ENCODE peak calls at places on chromosomes 6 and 20, in five cellular contexts. I is cardiac muscle cell; N is activated naive CD4-positive, alpha-beta T cell treated with anti-CD3 and anti-CD28 coated beads, Interleukin-2, amount 50 U/mL, for 72 hours; Q is stimulated activated CD4-positive, alpha-beta T cell treated with anti-CD3 and anti-CD28 coated beads, Interleukin-15, amount 100 ng/mL, for 1 hour; C is astrocyte of the spinal cord. X is an unnamed sample.

GRCh38 chr6:29633532-29633901 is 534 bp upstream of the GABBR1 start:
- DNase-seq in N (no peak), C (no peak), Q (no peak), I (no peak), X (no peak)

GRCh38 chr6:158564243-158565121 is 4.6 kb downstream of the TMEM181 start:
- DNase-seq in C (no peak), N (no peak), Q (no peak), I (no peak), X (no peak)

GRCh38 chr6:136173519-136174507 is 76.3 kb downstream of the MTFR2 start:
- DNase-seq in Q (no peak), I (no peak), C (no peak), N (no peak), X (peak)

GRCh38 chr6:32637219-32637880 is at the start of gene HLA-DQA1:
- DNase-seq in I (no peak), Q (no peak), N (no peak), C (no peak), X (no peak)

GRCh38 chr6:31075528-31075927 is 36.8 kb downstream of the C6orf15 start:
- DNase-seq in C (peak), Q (no peak), N (no peak), I (no peak), X (peak)

GRCh38 chr6:32764050-32764449 is 718 bp upstream of the HLA-DQB2 start:
- DNase-seq in I (no peak), N (no peak), C (no peak), Q (no peak), X (no peak)

GRCh38 chr6:124053315-124053714 is 249.7 kb downstream of the NKAIN2 start:
- DNase-seq in C (no peak), I (no peak), N (no peak), Q (no peak), X (no peak)

GRCh38 chr6:131059486-131059885 is 3.6 kb downstream of the EPB41L2 start:
- DNase-seq in I (no peak), Q (no peak), N (no peak), C (peak), X (peak)

GRCh38 chr6:129498950-129499870 is 210.8 kb downstream of the ARHGAP18 start:
- DNase-seq in C (peak), Q (no peak), I (peak), N (peak), X (peak)

GRCh38 chr6:136084403-136084802 is 165.7 kb downstream of the MTFR2 start:
- DNase-seq in Q (no peak), N (no peak), I (no peak), C (no peak), X (no peak)

GRCh38 chr6:144294016-144294415 is 8.9 kb downstream of the UTRN start:
- DNase-seq in C (peak), I (no peak), Q (no peak), N (no peak), X (peak)

GRCh38 chr20:40683221-40683893 is 5.7 kb downstream of the MAFB start:
- DNase-seq in N (no peak), C (peak), I (peak), Q (no peak), X (peak)

GRCh38 chr6:43744931-43745727 is 24.9 kb upstream of the VEGFA start:
- DNase-seq in I (no peak), C (no peak), N (no peak), Q (no peak), X (no peak)

GRCh38 chr20:40583195-40583594 is 105.8 kb downstream of the MAFB start:
- DNase-seq in C (no peak), I (no peak), Q (no peak), N (no peak), X (no peak)

GRCh38 chr20:35699914-35700624 is 864 bp downstream of the ROMO1 start:
- DNase-seq in Q (no peak), N (no peak), C (no peak), I (no peak), X (no peak)

GRCh38 chr6:16533210-16533609 is 228.1 kb downstream of the ATXN1 start:
- DNase-seq in Q (no peak), I (no peak), N (no peak), C (no peak), X (no peak)

GRCh38 chr6:31462964-31463940 is 34.7 kb upstream of the MICB start:
- DNase-seq in I (peak), C (peak), N (peak), Q (peak), X (peak)

GRCh38 chr6:52233975-52234823 is 10.1 kb downstream of the IL17F start:
- DNase-seq in N (peak), I (peak), Q (no peak), C (peak), X (peak)

GRCh38 chr20:31673943-31674463 is 36.3 kb downstream of the COX4I2 start:
- DNase-seq in Q (no peak), C (no peak), N (no peak), I (no peak), X (no peak)

GRCh38 chr6:225121-225721 is 67.1 kb upstream of the DUSP22 start:
- DNase-seq in N (peak), Q (peak), I (no peak), C (no peak), X (no peak)

GRCh38 chr6:47454713-47455396 is 22.7 kb upstream of the CD2AP start:
- DNase-seq in C (no peak), Q (no peak), N (no peak), I (no peak), X (no peak)

GRCh38 chr20:20083796-20084195 is 31.5 kb downstream of the CFAP61 start:
- DNase-seq in I (peak), Q (no peak), C (peak), N (no peak), X (peak)